ENCODE peak calls at places on chromosomes 16 and 17, in ten cellular contexts. M is epithelial cell of esophagus; I is IMR-90; F is left ventricle myocardium inferior; C is CD8-positive, alpha-beta T cell; Q is transverse colon; P is AG04450; S is hepatocyte; J is heart right ventricle; N is Caco-2. Y is an unnamed sample.

GRCh38 chr17:142876-143784 is 5.8 kb downstream of the SCGB1C2 start:
- DNase-seq in M (no peak), I (no peak), F (no peak), C (no peak), Q (no peak), P (no peak), S (no peak), J (peak; percentile 2), N (peak; percentile 0), Y (no peak)

GRCh38 chr16:10168258-10168657 is 14.0 kb downstream of the GRIN2A start:
- DNase-seq in M (no peak), I (no peak), F (no peak), C (no peak), Q (no peak), P (no peak), S (no peak), J (no peak), N (no peak), Y (no peak)

GRCh38 chr16:19696312-19696711 is 21.7 kb downstream of the KNOP1 start:
- DNase-seq in M (peak; percentile 87), I (peak; percentile 88), F (peak; percentile 79), C (no peak), Q (peak; percentile 92), P (peak; percentile 67), S (peak; percentile 63), J (peak; percentile 92), N (no peak), Y (no peak)

GRCh38 chr17:63702223-63702577 is 2.3 kb upstream of the LIMD2 start:
- DNase-seq in M (no peak), I (no peak), F (no peak), C (no peak), Q (peak; percentile 56), P (no peak), S (no peak), J (no peak), N (no peak), Y (peak; percentile 78)

GRCh38 chr17:62062936-62063335 is 2.1 kb downstream of the MED13 start:
- DNase-seq in M (no peak), I (no peak), F (no peak), C (no peak), Q (no peak), P (no peak), S (no peak), J (no peak), N (no peak), Y (no peak)

GRCh38 chr16:25643633-25644032 is 48.1 kb upstream of the HS3ST4 start:
- DNase-seq in M (no peak), I (no peak), F (no peak), C (no peak), Q (no peak), P (no peak), S (no peak), J (no peak), N (no peak), Y (peak; percentile 1)

GRCh38 chr17:81713004-81713555 is 996 bp downstream of the SLC25A10 start:
- DNase-seq in M (peak; percentile 12), I (no peak), F (no peak), C (no peak), Q (no peak), P (no peak), S (no peak), J (no peak), N (no peak), Y (no peak)

GRCh38 chr16:88451586-88452484 is 1.2 kb upstream of the ZFPM1 start:
- DNase-seq in M (no peak), I (no peak), F (no peak), C (no peak), Q (no peak), P (no peak), S (no peak), J (no peak), N (no peak), Y (no peak)

GRCh38 chr16:89330177-89330856 is 112.8 kb downstream of the ZNF778 start:
- DNase-seq in M (peak; percentile 86), I (peak; percentile 52), F (peak; percentile 43), C (no peak), Q (no peak), P (no peak), S (no peak), J (no peak), N (no peak), Y (no peak)

GRCh38 chr17:381941-382643 is 29.5 kb upstream of the RPH3AL start:
- DNase-seq in M (no peak), I (no peak), F (no peak), C (no peak), Q (no peak), P (no peak), S (no peak), J (no peak), N (no peak), Y (no peak)

GRCh38 chr17:48615963-48616718 is 1.0 kb upstream of the HOXB8 start:
- DNase-seq in M (no peak), I (no peak), F (no peak), C (no peak), Q (no peak), P (no peak), S (no peak), J (no peak), N (no peak), Y (no peak)

GRCh38 chr16:10093564-10093963 is 88.7 kb downstream of the GRIN2A start:
- DNase-seq in M (no peak), I (no peak), F (no peak), C (no peak), Q (no peak), P (no peak), S (no peak), J (no peak), N (no peak), Y (peak; percentile 32)

GRCh38 chr17:29180051-29180787 is at the start of gene MYO18A:
- DNase-seq in M (peak; percentile 86), I (peak; percentile 71), F (peak; percentile 80), C (peak; percentile 64), Q (peak; percentile 87), P (peak; percentile 32), S (peak; percentile 93), J (peak; percentile 78), N (peak; percentile 90), Y (peak; percentile 87)

GRCh38 chr17:18234853-18235380 is 9.5 kb downstream of the LLGL1 start:
- DNase-seq in M (no peak), I (no peak), F (no peak), C (no peak), Q (no peak), P (no peak), S (no peak), J (no peak), N (no peak), Y (no peak)

GRCh38 chr17:1782171-1782567 is 20.3 kb downstream of the SERPINF1 start:
- DNase-seq in M (no peak), I (no peak), F (no peak), C (no peak), Q (no peak), P (no peak), S (no peak), J (no peak), N (no peak), Y (no peak)
- H3K4me3 ChIP-seq in M (no peak overlapping the region), I (no peak overlapping the region), F (peak overlapping the region; percentile 43), C (no peak overlapping the region), Q (no peak overlapping the region), P (no peak overlapping the region), S (no peak overlapping the region), J (no peak overlapping the region), N (no peak overlapping the region), Y (no peak overlapping the region)

GRCh38 chr17:43371227-43371821 is 27.5 kb upstream of the ARL4D start:
- DNase-seq in M (no peak), I (no peak), F (no peak), C (no peak), Q (no peak), P (no peak), S (no peak), J (no peak), N (no peak), Y (peak; percentile 30)

GRCh38 chr17:43367588-43368242 is 31.1 kb upstream of the ARL4D start:
- DNase-seq in M (peak; percentile 49), I (peak; percentile 97), F (no peak), C (peak; percentile 16), Q (no peak), P (peak; percentile 97), S (peak; percentile 82), J (no peak), N (peak; percentile 79), Y (peak; percentile 96)

GRCh38 chr17:43366809-43367587 is 31.8 kb upstream of the ARL4D start:
- DNase-seq in M (no peak), I (no peak), F (no peak), C (no peak), Q (no peak), P (no peak), S (no peak), J (no peak), N (no peak), Y (no peak)

GRCh38 chr17:43369986-43370385 is 28.8 kb upstream of the ARL4D start:
- DNase-seq in M (no peak), I (no peak), F (no peak), C (no peak), Q (no peak), P (no peak), S (no peak), J (no peak), N (no peak), Y (no peak)

DNA sequence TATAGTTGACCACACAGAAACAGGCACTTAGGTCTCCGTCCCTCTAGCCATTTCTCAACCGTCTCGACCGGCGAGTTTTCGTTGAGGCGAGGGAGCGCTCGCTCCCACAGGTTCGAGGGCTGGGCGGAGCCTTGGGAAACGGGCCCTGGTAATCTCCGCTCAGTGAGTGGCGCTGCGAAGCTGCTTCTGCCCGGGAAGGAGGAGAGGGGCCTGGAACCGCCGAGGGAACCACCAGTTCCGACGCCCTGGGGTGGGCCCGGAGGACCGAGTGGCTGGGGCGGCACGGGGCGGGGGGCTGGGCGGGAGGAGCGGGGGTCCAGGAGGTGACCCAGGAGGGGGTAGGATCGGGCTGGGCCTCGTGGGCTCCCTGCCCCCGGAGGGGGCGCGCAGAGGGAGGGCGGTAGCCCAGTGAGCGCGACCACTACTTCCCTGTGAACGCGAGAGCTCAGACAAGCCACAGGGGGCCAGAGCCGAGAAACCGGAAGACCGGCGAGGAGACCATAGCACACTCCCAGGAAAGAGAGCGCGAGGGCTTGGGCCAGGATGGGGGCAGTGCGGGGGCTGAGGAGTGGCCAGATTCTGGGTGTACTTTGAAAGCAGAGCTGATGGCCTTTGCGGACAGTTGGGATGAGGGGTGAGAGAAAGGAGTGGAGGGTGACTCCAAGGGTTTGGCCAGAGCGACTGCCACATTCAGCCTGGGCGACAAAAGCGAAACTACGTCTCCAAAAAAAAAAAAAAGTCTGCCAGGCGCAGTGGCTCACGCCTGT is 29.9 kb upstream of the ARL4D start:
- DNase-seq in M (peak; percentile 83), I (peak; percentile 70), F (peak; percentile 84), C (peak; percentile 28), Q (peak; percentile 85), P (no peak), S (peak; percentile 90), J (peak; percentile 88), N (peak; percentile 92), Y (peak; percentile 88)
- TF ChIP-seq CTCF in M (no peak), I (peak; percentile 28), F (peak; percentile 15), C (no peak), Q (peak; percentile 14), P (no peak), S (peak; percentile 19), J (peak; percentile 36), N (peak; percentile 7), Y (no peak)

GRCh38 chr16:2035431-2036199 is 8.9 kb downstream of the NHERF2 start:
- DNase-seq in M (no peak), I (peak; percentile 77), F (peak; percentile 79), C (no peak), Q (peak; percentile 43), P (peak; percentile 43), S (peak; percentile 81), J (no peak), N (peak; percentile 62), Y (no peak)
- H3K4me3 ChIP-seq in M (no peak overlapping the region), I (no peak overlapping the region), F (peak overlapping the region; percentile 72), C (no peak overlapping the region), Q (no peak overlapping the region), P (peak overlapping the region; percentile 20), S (no peak overlapping the region), J (peak overlapping the region; percentile 68), N (no peak overlapping the region), Y (no peak overlapping the region)

GRCh38 chr17:45666046-45666600 is 118.0 kb upstream of the CRHR1 start:
- DNase-seq in M (no peak), I (no peak), F (no peak), C (no peak), Q (no peak), P (no peak), S (no peak), J (no peak), N (no peak), Y (no peak)
- TF ChIP-seq CTCF in M (no peak), I (no peak), F (no peak), C (no peak), Q (no peak), P (no peak), S (no peak), J (no peak), N (no peak), Y (no peak)